ENCODE peak calls at places on chromosomes 12 and 14, in five cellular contexts. One of them, this sample, is unnamed.
A peak's percentile ranks its signal among the peaks of the same experiment; 100 is the strongest.

GRCh38 chr14:101733211-101733610 is 28.3 kb upstream of the PPP2R5C start:
- DNase-seq in uterus: no peak
- DNase-seq in hepatocyte: no peak
- DNase-seq in naive thymus-derived CD4-positive, alpha-beta T cell: no peak
- DNase-seq in aorta: no peak
- DNase-seq in this sample: no peak

GRCh38 chr14:53599221-53599945 is 357.2 kb downstream of the BMP4 start:
- DNase-seq in hepatocyte: no peak
- DNase-seq in uterus: no peak
- DNase-seq in aorta: no peak
- DNase-seq in naive thymus-derived CD4-positive, alpha-beta T cell: no peak
- DNase-seq in this sample: no peak

GRCh38 chr14:50800032-50800431 is 30.9 kb downstream of the NIN start:
- DNase-seq in uterus: no peak
- DNase-seq in hepatocyte: no peak
- DNase-seq in naive thymus-derived CD4-positive, alpha-beta T cell: no peak
- DNase-seq in aorta: no peak
- DNase-seq in this sample: no peak

GRCh38 chr12:45601888-45602287 is 127.6 kb upstream of the ARID2 start:
- DNase-seq in uterus: no peak
- DNase-seq in hepatocyte: peak; percentile 20
- DNase-seq in naive thymus-derived CD4-positive, alpha-beta T cell: no peak
- DNase-seq in aorta: no peak
- DNase-seq in this sample: no peak

GRCh38 chr14:49550284-49551184 is 35.6 kb downstream of the RPS29 start:
- DNase-seq in hepatocyte: no peak
- DNase-seq in aorta: no peak
- DNase-seq in naive thymus-derived CD4-positive, alpha-beta T cell: no peak
- DNase-seq in uterus: no peak
- DNase-seq in this sample: peak; percentile 10

GRCh38 chr12:10672231-10672868 is 1.5 kb downstream of the STYK1 start:
- DNase-seq in uterus: no peak
- DNase-seq in aorta: no peak
- DNase-seq in hepatocyte: no peak
- DNase-seq in naive thymus-derived CD4-positive, alpha-beta T cell: no peak
- DNase-seq in this sample: no peak

GRCh38 chr12:14874882-14875281 is 10.8 kb downstream of the MGP start:
- DNase-seq in hepatocyte: no peak
- DNase-seq in naive thymus-derived CD4-positive, alpha-beta T cell: no peak
- DNase-seq in aorta: no peak
- DNase-seq in uterus: no peak
- DNase-seq in this sample: no peak

GRCh38 chr12:119669744-119670472 is 2.0 kb downstream of the PRKAB1 start:
- DNase-seq in uterus: no peak
- DNase-seq in aorta: no peak
- DNase-seq in naive thymus-derived CD4-positive, alpha-beta T cell: no peak
- DNase-seq in hepatocyte: peak; percentile 65
- DNase-seq in this sample: peak; percentile 61

GRCh38 chr14:38839743-38840375 is 263.2 kb downstream of the SEC23A start:
- DNase-seq in hepatocyte: peak; percentile 45
- DNase-seq in naive thymus-derived CD4-positive, alpha-beta T cell: no peak
- DNase-seq in uterus: no peak
- DNase-seq in aorta: no peak
- DNase-seq in this sample: no peak

GRCh38 chr12:58894040-58894439 is 26.3 kb downstream of the LRIG3 start:
- DNase-seq in naive thymus-derived CD4-positive, alpha-beta T cell: no peak
- DNase-seq in uterus: no peak
- DNase-seq in hepatocyte: no peak
- DNase-seq in aorta: no peak
- DNase-seq in this sample: no peak

GRCh38 chr12:25364529-25365339 is 114.0 kb upstream of the KRAS start:
- DNase-seq in uterus: no peak
- DNase-seq in naive thymus-derived CD4-positive, alpha-beta T cell: peak; percentile 27
- DNase-seq in aorta: no peak
- DNase-seq in hepatocyte: no peak
- DNase-seq in this sample: no peak

GRCh38 chr14:22384974-22385526 is 204.0 kb downstream of the DAD1 start:
- DNase-seq in uterus: no peak
- DNase-seq in naive thymus-derived CD4-positive, alpha-beta T cell: no peak
- DNase-seq in hepatocyte: no peak
- DNase-seq in aorta: no peak
- DNase-seq in this sample: no peak

GRCh38 chr14:36070056-36071043 is 106.2 kb downstream of the PTCSC3 start:
- DNase-seq in aorta: no peak
- DNase-seq in uterus: no peak
- DNase-seq in hepatocyte: peak; percentile 85
- DNase-seq in naive thymus-derived CD4-positive, alpha-beta T cell: no peak
- DNase-seq in this sample: peak; percentile 35

GRCh38 chr12:28010036-28010435 is 37.5 kb upstream of the PTHLH start:
- DNase-seq in hepatocyte: no peak
- DNase-seq in naive thymus-derived CD4-positive, alpha-beta T cell: no peak
- DNase-seq in aorta: no peak
- DNase-seq in uterus: no peak
- DNase-seq in this sample: no peak

GRCh38 chr12:22118206-22118605 is 72.2 kb downstream of the CMAS start:
- DNase-seq in hepatocyte: no peak
- DNase-seq in naive thymus-derived CD4-positive, alpha-beta T cell: no peak
- DNase-seq in uterus: no peak
- DNase-seq in aorta: no peak
- DNase-seq in this sample: no peak

GRCh38 chr14:55353686-55354467 is 57.8 kb downstream of the ATG14 start:
- DNase-seq in hepatocyte: no peak
- DNase-seq in naive thymus-derived CD4-positive, alpha-beta T cell: peak; percentile 53
- DNase-seq in aorta: no peak
- DNase-seq in uterus: no peak
- DNase-seq in this sample: no peak

GRCh38 chr14:61832783-61833182 is 70.6 kb downstream of the SNAPC1 start:
- DNase-seq in hepatocyte: no peak
- DNase-seq in aorta: no peak
- DNase-seq in uterus: no peak
- DNase-seq in naive thymus-derived CD4-positive, alpha-beta T cell: no peak
- DNase-seq in this sample: no peak

GRCh38 chr12:75672212-75672611 is 160.8 kb upstream of the KRR1 start:
- DNase-seq in aorta: no peak
- DNase-seq in naive thymus-derived CD4-positive, alpha-beta T cell: no peak
- DNase-seq in hepatocyte: no peak
- DNase-seq in uterus: no peak
- DNase-seq in this sample: no peak

GRCh38 chr14:72549026-72549425 is 344.9 kb downstream of the DPF3 start:
- DNase-seq in naive thymus-derived CD4-positive, alpha-beta T cell: no peak
- DNase-seq in aorta: no peak
- DNase-seq in uterus: no peak
- DNase-seq in hepatocyte: no peak
- DNase-seq in this sample: no peak

GRCh38 chr12:117440384-117440783 is 79.0 kb upstream of the NOS1 start:
- DNase-seq in aorta: no peak
- DNase-seq in naive thymus-derived CD4-positive, alpha-beta T cell: no peak
- DNase-seq in hepatocyte: no peak
- DNase-seq in uterus: no peak
- DNase-seq in this sample: no peak

GRCh38 chr12:41521872-41522379 is 333.8 kb downstream of the PDZRN4 start:
- DNase-seq in uterus: no peak
- DNase-seq in naive thymus-derived CD4-positive, alpha-beta T cell: no peak
- DNase-seq in aorta: no peak
- DNase-seq in hepatocyte: peak; percentile 60
- DNase-seq in this sample: peak; percentile 11

DNA sequence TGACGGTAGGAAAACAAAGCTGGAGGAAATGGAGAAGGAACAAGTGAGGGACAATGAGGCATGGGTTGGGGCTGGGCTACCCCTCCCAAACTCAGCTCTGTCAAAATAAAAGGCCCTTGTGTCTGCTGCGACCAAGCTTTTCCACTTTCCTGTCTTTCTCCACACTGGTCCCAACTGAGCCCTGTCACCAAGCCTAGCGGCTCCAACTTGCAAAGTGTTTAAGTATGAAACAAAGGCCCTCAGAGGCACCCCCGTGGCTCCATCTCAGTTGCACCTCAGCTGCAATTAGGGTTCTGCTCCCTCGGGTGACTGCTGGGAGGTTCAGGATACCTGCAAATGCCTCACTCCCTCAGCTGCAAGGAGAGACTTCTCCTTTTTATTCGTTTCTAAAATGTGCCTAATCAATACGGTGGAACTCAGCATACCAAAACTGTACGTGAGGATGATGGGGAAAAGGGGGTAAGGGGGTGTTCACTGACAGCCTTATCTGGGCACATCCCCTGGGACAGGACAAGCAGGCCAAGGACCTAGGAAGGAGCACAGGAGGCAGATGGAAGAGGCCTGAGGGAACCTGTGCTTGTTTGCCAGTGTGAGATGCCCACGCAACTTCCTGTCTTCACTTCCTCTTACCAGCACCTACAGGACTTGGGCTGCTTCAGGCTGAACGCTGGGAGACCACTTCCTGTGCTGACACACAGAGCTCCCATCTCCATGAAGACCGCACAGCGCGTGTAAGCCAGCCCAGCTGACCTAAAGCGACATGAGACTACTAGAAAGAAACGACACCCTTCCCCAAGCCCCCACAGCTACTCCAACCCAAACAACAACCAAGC is 8.9 kb downstream of the VAMP1 start:
- DNase-seq in uterus: no peak
- DNase-seq in naive thymus-derived CD4-positive, alpha-beta T cell: peak; percentile 90
- DNase-seq in hepatocyte: no peak
- DNase-seq in aorta: peak; percentile 70
- DNase-seq in this sample: peak; percentile 98
- H3K4me3 ChIP-seq in uterus: no peak overlapping the region
- H3K4me3 ChIP-seq in naive thymus-derived CD4-positive, alpha-beta T cell: peak overlapping the region; percentile 54
- H3K4me3 ChIP-seq in hepatocyte: no peak overlapping the region
- H3K4me3 ChIP-seq in aorta: no peak overlapping the region
- H3K4me3 ChIP-seq in this sample: peak overlapping the region; percentile 44

GRCh38 chr14:94638961-94639817 is 27.0 kb downstream of the SERPINA3 start:
- DNase-seq in aorta: no peak
- DNase-seq in uterus: no peak
- DNase-seq in naive thymus-derived CD4-positive, alpha-beta T cell: no peak
- DNase-seq in hepatocyte: no peak
- DNase-seq in this sample: no peak

GRCh38 chr14:94638330-94638729 is 26.1 kb downstream of the SERPINA3 start:
- DNase-seq in hepatocyte: no peak
- DNase-seq in aorta: no peak
- DNase-seq in naive thymus-derived CD4-positive, alpha-beta T cell: no peak
- DNase-seq in uterus: no peak
- DNase-seq in this sample: no peak

GRCh38 chr14:94633116-94633515 is 20.9 kb downstream of the SERPINA3 start:
- DNase-seq in naive thymus-derived CD4-positive, alpha-beta T cell: no peak
- DNase-seq in uterus: no peak
- DNase-seq in hepatocyte: no peak
- DNase-seq in aorta: no peak
- DNase-seq in this sample: no peak

GRCh38 chr14:94635143-94635542 is 23.0 kb downstream of the SERPINA3 start:
- DNase-seq in hepatocyte: no peak
- DNase-seq in uterus: no peak
- DNase-seq in aorta: no peak
- DNase-seq in naive thymus-derived CD4-positive, alpha-beta T cell: no peak
- DNase-seq in this sample: no peak

DNA sequence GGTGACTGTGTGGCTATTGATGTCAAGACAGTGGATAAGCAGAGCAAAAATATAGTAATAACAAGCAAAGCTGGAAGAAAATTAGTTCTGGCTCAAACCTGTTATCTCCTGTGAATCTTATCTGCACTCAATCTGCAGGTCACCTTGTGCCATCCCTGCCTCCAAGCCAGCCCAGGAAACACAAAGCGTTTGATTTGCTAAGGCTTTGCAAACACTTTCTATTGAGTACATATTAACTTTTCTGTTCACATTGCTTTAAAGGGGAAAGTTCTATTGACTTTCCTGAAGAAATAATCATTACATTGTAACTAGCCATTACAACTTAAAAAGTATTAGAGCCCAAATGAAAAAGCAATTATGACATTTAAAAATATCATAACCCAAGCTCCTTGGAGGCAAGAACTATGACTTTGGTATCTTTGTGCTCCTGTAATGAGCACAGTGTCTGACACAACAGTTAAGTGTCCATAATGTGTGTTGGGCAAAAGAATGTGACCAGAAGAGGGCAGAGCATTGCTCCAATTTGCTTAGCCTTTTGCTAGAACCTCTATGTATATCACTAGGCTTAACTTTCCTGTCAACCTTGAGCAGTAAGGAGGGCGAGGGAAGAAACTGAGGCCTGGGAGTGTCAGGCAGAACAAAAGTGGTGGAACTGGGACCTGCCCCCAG is 24.7 kb downstream of the SERPINA3 start:
- DNase-seq in naive thymus-derived CD4-positive, alpha-beta T cell: no peak
- DNase-seq in aorta: no peak
- DNase-seq in uterus: no peak
- DNase-seq in hepatocyte: no peak
- DNase-seq in this sample: no peak
- H3K4me3 ChIP-seq in naive thymus-derived CD4-positive, alpha-beta T cell: no peak overlapping the region
- H3K4me3 ChIP-seq in aorta: no peak overlapping the region
- H3K4me3 ChIP-seq in uterus: no peak overlapping the region
- H3K4me3 ChIP-seq in hepatocyte: no peak overlapping the region
- H3K4me3 ChIP-seq in this sample: no peak overlapping the region

GRCh38 chr12:108638997-108639822 is 5.5 kb upstream of the SELPLG start:
- DNase-seq in uterus: no peak
- DNase-seq in naive thymus-derived CD4-positive, alpha-beta T cell: no peak
- DNase-seq in aorta: no peak
- DNase-seq in hepatocyte: no peak
- DNase-seq in this sample: no peak

GRCh38 chr12:108642899-108643654 is 9.4 kb upstream of the SELPLG start:
- DNase-seq in aorta: no peak
- DNase-seq in hepatocyte: no peak
- DNase-seq in uterus: no peak
- DNase-seq in naive thymus-derived CD4-positive, alpha-beta T cell: no peak
- DNase-seq in this sample: no peak

GRCh38 chr12:108641446-108642268 is 8.0 kb upstream of the SELPLG start:
- DNase-seq in aorta: no peak
- DNase-seq in hepatocyte: no peak
- DNase-seq in uterus: no peak
- DNase-seq in naive thymus-derived CD4-positive, alpha-beta T cell: no peak
- DNase-seq in this sample: no peak

GRCh38 chr12:108642269-108642870 is 8.7 kb upstream of the SELPLG start:
- DNase-seq in uterus: no peak
- DNase-seq in hepatocyte: no peak
- DNase-seq in aorta: no peak
- DNase-seq in naive thymus-derived CD4-positive, alpha-beta T cell: no peak
- DNase-seq in this sample: no peak

DNA sequence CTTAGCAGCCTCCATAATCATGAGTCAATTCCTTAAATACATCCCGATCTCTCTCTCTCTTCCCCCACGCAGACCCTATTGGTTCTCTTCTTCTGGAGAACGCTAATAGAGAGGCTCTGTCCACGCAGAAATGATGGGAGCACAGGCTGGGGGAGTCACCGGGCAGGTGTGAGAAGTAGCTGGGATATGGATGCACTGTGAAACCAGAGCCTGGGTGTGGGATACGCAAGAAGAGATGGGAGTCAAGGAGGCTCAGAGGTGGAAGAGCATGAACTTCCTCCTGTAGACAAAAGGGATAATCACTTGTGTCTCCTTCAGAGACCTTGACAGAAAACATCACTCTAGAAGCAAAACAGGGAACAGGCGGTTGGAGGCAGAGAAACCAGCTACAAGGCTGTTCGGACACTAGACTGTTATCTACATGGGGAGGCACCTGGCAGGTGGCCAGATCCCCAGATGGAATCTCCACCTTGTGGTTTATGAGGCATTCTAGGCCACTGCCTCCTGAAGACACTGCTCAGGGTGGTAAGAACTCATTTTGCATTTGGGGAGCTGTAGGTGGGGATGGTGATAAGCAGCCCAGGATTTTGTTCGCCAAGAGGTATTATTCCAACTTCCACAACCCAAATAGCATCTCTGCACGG is 7.2 kb upstream of the SELPLG start:
- DNase-seq in uterus: peak; percentile 65
- DNase-seq in aorta: no peak
- DNase-seq in naive thymus-derived CD4-positive, alpha-beta T cell: no peak
- DNase-seq in hepatocyte: peak; percentile 59
- DNase-seq in this sample: no peak
- H3K4me3 ChIP-seq in uterus: no peak overlapping the region
- H3K4me3 ChIP-seq in aorta: no peak overlapping the region
- H3K4me3 ChIP-seq in naive thymus-derived CD4-positive, alpha-beta T cell: no peak overlapping the region
- H3K4me3 ChIP-seq in hepatocyte: no peak overlapping the region
- H3K4me3 ChIP-seq in this sample: no peak overlapping the region

GRCh38 chr14:104937161-104937560 is 12.5 kb downstream of the PLD4 start:
- DNase-seq in hepatocyte: no peak
- DNase-seq in naive thymus-derived CD4-positive, alpha-beta T cell: no peak
- DNase-seq in aorta: peak; percentile 35
- DNase-seq in uterus: peak; percentile 7
- DNase-seq in this sample: no peak
- H3K4me3 ChIP-seq in hepatocyte: no peak overlapping the region
- H3K4me3 ChIP-seq in naive thymus-derived CD4-positive, alpha-beta T cell: no peak overlapping the region
- H3K4me3 ChIP-seq in aorta: no peak overlapping the region
- H3K4me3 ChIP-seq in uterus: no peak overlapping the region
- H3K4me3 ChIP-seq in this sample: no peak overlapping the region